ENCODE peak calls at places on chromosomes 1 and 21, in six cellular contexts. S is naive thymus-derived CD4-positive, alpha-beta T cell; B is left ventricle myocardium inferior; L is body of pancreas; I is Peyer's patch; C is breast epithelium. P is an unnamed sample.

GRCh38 chr21:16108561-16109070 is 378.8 kb downstream of the USP25 start:
- DNase-seq in B (no peak), I (no peak), L (no peak), C (no peak), S (no peak), P (no peak)

GRCh38 chr1:76826072-76826827 is 41.0 kb upstream of the ST6GALNAC5 start:
- DNase-seq in S (no peak), I (no peak), L (no peak), B (no peak), C (no peak), P (no peak)

GRCh38 chr21:42873096-42873495 is 6.2 kb downstream of the WDR4 start:
- DNase-seq in S (no peak), L (no peak), B (no peak), C (no peak), I (no peak), P (no peak)

GRCh38 chr1:88791192-88791591 is 100.2 kb downstream of the GTF2B start:
- DNase-seq in S (no peak), B (no peak), L (no peak), I (no peak), C (no peak), P (no peak)

GRCh38 chr1:8161546-8162110 is 135.5 kb upstream of the ERRFI1 start:
- DNase-seq in I (no peak), B (no peak), S (no peak), L (no peak), C (no peak), P (no peak)

GRCh38 chr1:246139745-246140182 is 367.3 kb downstream of the SMYD3 start:
- DNase-seq in B (no peak), S (no peak), C (no peak), I (no peak), L (no peak), P (no peak)

GRCh38 chr1:203304919-203305808 is at the start of gene BTG2:
- DNase-seq in B (peak), C (peak), I (peak), S (peak), L (peak), P (peak)

GRCh38 chr1:72111662-72112061 is 170.7 kb downstream of the NEGR1 start:
- DNase-seq in B (no peak), I (no peak), L (no peak), C (no peak), S (no peak), P (no peak)

GRCh38 chr1:223180803-223181321 is 37.8 kb upstream of the TLR5 start:
- DNase-seq in L (no peak), I (no peak), S (no peak), B (no peak), C (no peak), P (no peak)

GRCh38 chr1:914253-914890 is 9.4 kb upstream of the SAMD11 start:
- DNase-seq in C (no peak), L (peak), B (no peak), S (no peak), I (no peak), P (no peak)

GRCh38 chr1:230735447-230735846 is 11.7 kb upstream of the CAPN9 start:
- DNase-seq in L (peak), I (peak), B (no peak), S (no peak), C (no peak), P (no peak)

GRCh38 chr1:2520806-2521205 is 5.6 kb downstream of the PANK4 start:
- DNase-seq in S (no peak), I (no peak), C (no peak), L (no peak), B (no peak), P (no peak)

GRCh38 chr1:28417441-28418277 is 48.1 kb downstream of the PHACTR4 start:
- DNase-seq in I (no peak), S (no peak), B (no peak), L (peak), C (no peak), P (no peak)

GRCh38 chr1:202642619-202643291 is 67.5 kb downstream of the SYT2 start:
- DNase-seq in B (no peak), L (no peak), C (no peak), S (no peak), I (no peak), P (no peak)

GRCh38 chr1:157154940-157155514 is 16.8 kb upstream of the ETV3 start:
- DNase-seq in C (no peak), S (no peak), I (peak), B (peak), L (peak), P (no peak)

GRCh38 chr21:35050348-35051286 is 1.5 kb upstream of the RUNX1 start:
- DNase-seq in I (no peak), B (no peak), C (no peak), L (no peak), S (no peak), P (no peak)

GRCh38 chr1:55987491-55988255 is 591.7 kb downstream of the PLPP3 start:
- DNase-seq in C (no peak), I (no peak), S (no peak), L (no peak), B (no peak), P (no peak)

GRCh38 chr1:101733340-101733739 is 263.4 kb downstream of the OLFM3 start:
- DNase-seq in I (no peak), C (no peak), L (no peak), B (no peak), S (no peak), P (no peak)

GRCh38 chr21:37412603-37413360 is 46.2 kb downstream of the DYRK1A start:
- DNase-seq in C (no peak), I (no peak), S (no peak), B (no peak), L (no peak), P (no peak)

GRCh38 chr21:21614966-21615365 is 616.8 kb downstream of the NCAM2 start:
- DNase-seq in L (no peak), I (no peak), S (no peak), B (no peak), C (no peak), P (no peak)

GRCh38 chr1:116504308-116505156 is 66.3 kb downstream of the CD58 start:
- DNase-seq in L (peak), B (peak), I (peak), C (peak), S (peak), P (peak)

GRCh38 chr21:38793060-38793459 is 12.7 kb upstream of the ETS2 start:
- DNase-seq in B (no peak), I (no peak), C (no peak), L (no peak), S (no peak), P (no peak)
- H3K27ac ChIP-seq in B (no peak), I (peak), C (no peak), L (no peak), S (no peak), P (no peak)

GRCh38 chr1:6965062-6965913 is 180.0 kb downstream of the CAMTA1 start:
- DNase-seq in I (no peak), L (no peak), B (no peak), S (no peak), C (no peak), P (no peak)
- H3K4me3 ChIP-seq in I (no peak), L (no peak), B (no peak), S (no peak), C (no peak), P (no peak)

DNA sequence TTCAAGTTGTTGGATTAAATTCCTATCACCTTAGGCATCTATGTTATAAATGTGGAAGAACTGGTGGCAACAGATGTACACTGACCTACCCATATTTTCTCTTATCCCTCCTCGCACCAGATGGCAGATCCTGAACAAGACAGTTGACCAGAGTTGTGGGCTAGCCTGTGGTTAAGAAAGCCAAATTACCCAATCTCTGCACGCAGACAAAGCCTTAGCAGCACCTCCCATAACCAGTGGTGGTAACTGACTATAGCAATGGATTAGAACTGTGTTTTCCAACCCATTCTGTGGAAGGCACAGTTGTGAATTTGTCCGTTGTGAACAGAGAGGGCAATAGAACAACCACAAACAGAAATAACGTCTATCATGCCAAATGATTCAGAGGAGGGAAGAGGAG is 20.6 kb downstream of the ABCB10 start:
- DNase-seq in C (no peak), I (no peak), B (no peak), L (no peak), S (no peak), P (no peak)
- H3K27ac ChIP-seq in C (no peak), I (no peak), B (no peak), L (no peak), S (no peak), P (no peak)

DNA sequence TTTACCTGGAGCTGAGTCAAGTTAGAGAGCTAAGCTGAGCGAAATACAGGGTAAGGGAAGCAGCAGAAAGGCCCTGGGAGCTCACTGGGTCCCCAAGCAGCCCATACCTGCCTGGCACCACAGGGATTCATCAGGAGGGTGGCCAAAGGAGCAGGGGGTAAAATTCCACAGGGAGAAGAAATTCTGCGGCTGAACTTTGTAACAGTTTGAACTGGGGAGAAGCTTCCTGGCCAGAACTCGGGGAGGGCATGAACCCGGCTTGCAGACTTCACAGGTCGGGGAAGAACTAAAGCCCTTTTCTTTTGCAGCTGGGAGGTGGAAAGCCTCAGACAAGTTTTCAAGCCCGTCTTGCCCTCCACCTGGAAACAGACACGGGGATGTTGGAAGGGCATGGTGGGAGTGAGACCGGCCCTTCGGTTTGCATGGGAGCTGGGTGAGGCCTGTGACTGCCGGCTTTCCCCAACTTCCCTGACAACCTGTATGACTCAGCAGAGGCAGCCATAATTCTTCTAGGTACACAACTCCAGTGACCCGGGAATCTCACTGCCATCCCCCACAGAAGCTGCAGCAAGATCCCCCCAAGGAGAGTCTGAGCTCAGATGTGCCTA is 11.3 kb downstream of the THEM4 start:
- DNase-seq in I (peak), B (no peak), L (no peak), C (no peak), S (no peak), P (no peak)
- H3K4me3 ChIP-seq in I (no peak), B (no peak), L (no peak), C (no peak), S (peak), P (peak)

P was measured in CD8-positive, alpha-beta memory T cell.